ENCODE peak calls at places on chromosome 9, in nine cellular contexts. I is SK-N-SH, H is PC-9, T is mammary epithelial cell, Z is Peyer's patch, E is ovary, F is mesenchymal stem cell, N is SJCRH30, C is pancreas. Q is an unnamed sample. For H3K27me3 and H3K4me1, the result is how much of the 10 kb centered on the place peaks cover.

GRCh38 chr9:5042661-5043178 is 57.6 kb downstream of the JAK2 start:
- DNase-seq in I (peak), T (no peak), E (peak), H (no peak), N (no peak), C (peak), F (no peak), Z (no peak), Q (no peak)

GRCh38 chr9:91047529-91047928 is 245.9 kb downstream of the SYK start:
- DNase-seq in N (no peak), E (no peak), T (peak), H (no peak), F (no peak), I (no peak), C (no peak), Z (no peak), Q (no peak)

GRCh38 chr9:133591116-133591910 is 17.9 kb downstream of the FAM163B start:
- DNase-seq in Z (no peak), C (no peak), N (no peak), I (no peak), E (no peak), H (no peak), F (no peak), T (no peak), Q (no peak)

GRCh38 chr9:111948958-111949357 is 52.3 kb downstream of the UGCG start:
- DNase-seq in N (no peak), H (no peak), T (no peak), C (no peak), F (no peak), Z (no peak), I (no peak), E (no peak), Q (no peak)

GRCh38 chr9:88684046-88684445 is 149.1 kb downstream of the NXNL2 start:
- DNase-seq in E (no peak), I (no peak), F (no peak), T (no peak), Z (no peak), N (no peak), C (no peak), H (no peak), Q (no peak)

GRCh38 chr9:114289571-114290481 is 33.1 kb upstream of the ORM1 start:
- DNase-seq in E (peak), I (no peak), T (no peak), F (no peak), Z (no peak), C (no peak), H (no peak), N (no peak), Q (peak)

GRCh38 chr9:12775373-12775962 is 648 bp downstream of the LURAP1L start:
- DNase-seq in F (peak), I (peak), H (no peak), T (no peak), E (peak), Z (no peak), N (no peak), C (peak), Q (peak)

GRCh38 chr9:126723807-126724172 is 81.0 kb upstream of the ZBTB43 start:
- DNase-seq in T (no peak), I (peak), N (peak), Z (no peak), H (no peak), F (peak), E (no peak), C (no peak), Q (no peak)

GRCh38 chr9:136110082-136111061 is 8.3 kb downstream of the TMEM250 start:
- DNase-seq in F (peak), I (no peak), N (no peak), T (no peak), Z (no peak), C (no peak), E (peak), H (no peak), Q (no peak)

GRCh38 chr9:75265525-75265972 is 177.2 kb downstream of the OSTF1 start:
- DNase-seq in Z (peak), F (peak), I (peak), T (peak), H (peak), E (peak), C (no peak), N (peak), Q (no peak)

GRCh38 chr9:385818-386398 is 171.2 kb downstream of the DOCK8 start:
- DNase-seq in E (peak), N (peak), I (peak), C (no peak), T (peak), Z (no peak), H (peak), F (peak), Q (no peak)

GRCh38 chr9:89448381-89448780 is 49.5 kb downstream of the SEMA4D start:
- DNase-seq in N (no peak), Z (no peak), T (no peak), H (no peak), E (no peak), F (no peak), I (no peak), C (no peak), Q (no peak)

GRCh38 chr9:34651876-34652602 is at the start of gene IL11RA:
- DNase-seq in T (peak), N (peak), Z (peak), H (peak), E (peak), F (peak), C (peak), I (no peak), Q (peak)

GRCh38 chr9:125932012-125932411 is 184.8 kb downstream of the PBX3 start:
- DNase-seq in I (no peak), T (peak), H (peak), E (peak), N (peak), Z (no peak), C (no peak), F (peak), Q (no peak)

GRCh38 chr9:91515074-91515687 is 91.5 kb upstream of the NFIL3 start:
- DNase-seq in N (no peak), T (peak), E (peak), C (no peak), H (no peak), F (peak), Z (no peak), I (no peak), Q (no peak)

GRCh38 chr9:32426278-32426939 is 42.0 kb downstream of the ACO1 start:
- DNase-seq in F (peak), Z (no peak), T (peak), E (peak), H (peak), N (no peak), I (no peak), C (peak), Q (no peak)

GRCh38 chr9:87447547-87448432 is 49.9 kb upstream of the DAPK1 start:
- DNase-seq in I (peak), F (no peak), N (no peak), E (no peak), C (peak), H (no peak), T (no peak), Z (no peak), Q (no peak)

GRCh38 chr9:102273952-102274351 is 535.5 kb upstream of the GRIN3A start:
- DNase-seq in F (no peak), T (no peak), E (no peak), I (no peak), C (no peak), Z (no peak), N (no peak), H (no peak), Q (no peak)

GRCh38 chr9:104107799-104108198 is 13.7 kb downstream of the SMC2 start:
- DNase-seq in N (no peak), I (no peak), F (no peak), H (no peak), T (no peak), Z (no peak), C (no peak), E (no peak), Q (no peak)

GRCh38 chr9:126275386-126276001 is 51.1 kb upstream of the MVB12B start:
- DNase-seq in T (no peak), I (peak), N (peak), H (no peak), C (no peak), F (no peak), E (no peak), Z (no peak), Q (no peak)

GRCh38 chr9:78463750-78464149 is 166.8 kb downstream of the PSAT1 start:
- DNase-seq in F (no peak), H (no peak), Z (no peak), N (no peak), E (no peak), C (no peak), T (no peak), I (no peak), Q (no peak)

GRCh38 chr9:8733096-8733954 is 933.7 kb upstream of the DMAC1 start:
- DNase-seq in T (no peak), E (peak), I (no peak), Z (no peak), N (peak), F (peak), H (no peak), C (no peak), Q (peak)

GRCh38 chr9:133771486-133772482 is 33.6 kb upstream of the SARDH start:
- DNase-seq in E (peak), I (no peak), N (no peak), Z (no peak), C (peak), H (no peak), F (no peak), T (no peak), Q (peak)

GRCh38 chr9:93203713-93204469 is 20.0 kb downstream of the WNK2 start:
- DNase-seq in N (no peak), Z (no peak), C (no peak), T (no peak), F (no peak), H (no peak), E (no peak), I (no peak), Q (no peak)

GRCh38 chr9:91176426-91176825 is 185.3 kb downstream of the AUH start:
- DNase-seq in Z (peak), E (no peak), H (no peak), C (no peak), N (no peak), I (no peak), T (no peak), F (no peak), Q (no peak)

GRCh38 chr9:32344551-32345182 is 39.8 kb upstream of the ACO1 start:
- DNase-seq in F (peak), C (no peak), E (no peak), T (peak), H (no peak), I (no peak), Z (no peak), N (no peak), Q (no peak)

GRCh38 chr9:97744710-97745708 is 47.9 kb upstream of the XPA start:
- DNase-seq in T (no peak), I (peak), H (no peak), C (no peak), E (no peak), N (no peak), F (no peak), Z (no peak), Q (no peak)

GRCh38 chr9:88378317-88378716 is 9.9 kb upstream of the SPIN1 start:
- DNase-seq in N (no peak), I (peak), H (no peak), C (no peak), E (no peak), F (peak), Z (no peak), T (no peak), Q (no peak)

GRCh38 chr9:22457448-22457847 is 10.8 kb downstream of the DMRTA1 start:
- DNase-seq in N (no peak), Z (no peak), I (no peak), T (no peak), H (no peak), F (no peak), C (no peak), E (no peak), Q (no peak)

GRCh38 chr9:109799141-109799540 is 19.1 kb downstream of the PALM2AKAP2 start:
- DNase-seq in H (no peak), I (no peak), E (no peak), T (no peak), Z (no peak), C (no peak), N (no peak), F (no peak), Q (no peak)
- H3K4me3 ChIP-seq in H (no peak), I (peak), E (no peak), T (no peak), Z (no peak), C (no peak), N (no peak), F (no peak), Q (peak)

GRCh38 chr9:132434875-132435274 is 24.9 kb downstream of the CFAP77 start:
- DNase-seq in F (no peak), I (no peak), E (no peak), T (no peak), N (no peak), Z (no peak), C (no peak), H (no peak), Q (no peak)

GRCh38 chr9:132440769-132441168 is 30.8 kb downstream of the CFAP77 start:
- DNase-seq in H (no peak), C (no peak), F (no peak), I (no peak), T (no peak), N (no peak), Z (no peak), E (no peak), Q (no peak)

GRCh38 chr9:132443951-132444615 is 34.1 kb downstream of the CFAP77 start:
- DNase-seq in E (no peak), Z (no peak), T (peak), F (no peak), C (no peak), N (no peak), I (peak), H (no peak), Q (no peak)

DNA sequence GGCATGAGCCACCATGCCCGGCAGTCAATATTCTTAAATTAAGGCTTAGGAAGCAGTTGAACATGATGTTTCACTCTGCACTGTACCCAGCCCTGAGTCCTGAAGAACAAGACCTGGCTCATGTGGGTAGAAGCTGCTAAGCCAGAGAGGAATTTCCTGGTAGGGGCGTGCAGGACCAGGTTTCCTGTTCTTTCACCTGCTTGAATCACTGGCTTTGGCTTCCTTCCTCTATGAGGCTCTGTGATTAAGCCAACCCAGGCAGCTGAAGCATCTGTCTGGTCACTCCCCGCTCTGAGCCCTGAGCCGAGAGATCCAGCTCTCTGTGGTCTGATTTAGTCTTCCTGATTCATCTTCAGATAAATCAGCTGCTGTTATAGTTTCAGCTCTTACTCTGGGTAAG is 29.1 kb downstream of the CFAP77 start:
- DNase-seq in F (no peak), Z (no peak), C (no peak), E (no peak), N (no peak), T (peak), I (no peak), H (no peak), Q (no peak)
- H3K27me3 ChIP-seq in F (under half), Z (under half), C (under half), E (under half), N (under half), T (under half), I (under half), H (half or more), Q (half or more)

GRCh38 chr9:129464972-129465833 is 155.7 kb downstream of the C9orf50 start:
- DNase-seq in I (no peak), T (peak), E (peak), Z (no peak), F (peak), H (no peak), C (no peak), N (peak), Q (peak)

GRCh38 chr9:129459550-129460322 is 161.2 kb downstream of the C9orf50 start:
- DNase-seq in Z (no peak), E (no peak), C (no peak), T (no peak), I (no peak), H (no peak), F (no peak), N (no peak), Q (no peak)

GRCh38 chr9:129463477-129463876 is 157.4 kb downstream of the C9orf50 start:
- DNase-seq in H (no peak), N (no peak), C (no peak), Z (no peak), T (no peak), I (no peak), F (no peak), E (no peak), Q (no peak)

GRCh38 chr9:129460323-129461261 is 160.3 kb downstream of the C9orf50 start:
- DNase-seq in H (peak), C (peak), E (peak), Z (peak), I (peak), N (peak), F (peak), T (peak), Q (peak)

DNA sequence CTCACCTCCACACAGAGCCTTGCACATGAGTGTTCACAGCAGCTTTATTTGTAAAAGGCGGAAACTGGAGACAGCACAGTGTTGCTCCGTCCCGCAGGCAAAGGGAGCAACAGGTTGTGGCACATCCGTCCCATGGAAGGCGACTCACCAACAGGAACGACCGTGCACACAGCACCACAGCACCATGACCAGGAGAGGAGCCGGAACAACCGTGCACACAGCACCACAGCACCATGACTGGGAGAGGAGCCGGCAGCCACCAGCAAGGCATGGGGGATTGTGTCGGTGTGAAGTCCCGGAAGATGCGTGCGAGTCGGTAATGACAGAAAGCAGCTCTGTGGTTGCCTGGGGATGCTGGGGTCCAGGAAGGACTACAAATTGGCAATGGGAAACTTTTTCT is 158.5 kb downstream of the C9orf50 start:
- DNase-seq in T (no peak), C (no peak), E (no peak), I (no peak), Z (no peak), F (no peak), H (no peak), N (no peak), Q (no peak)
- H3K4me1 ChIP-seq in T (under half), C (under half), E (under half), I (under half), Z (under half), F (half or more), H (half or more), N (half or more), Q (under half)

GRCh38 chr9:36400332-36401178 is 486 bp upstream of the RNF38 start:
- DNase-seq in E (peak), T (peak), C (peak), H (peak), Z (peak), I (peak), N (peak), F (peak), Q (peak)

GRCh38 chr9:36401179-36401740 is 1.2 kb upstream of the RNF38 start:
- DNase-seq in C (no peak), Z (no peak), T (no peak), I (peak), H (no peak), E (peak), N (no peak), F (peak), Q (no peak)

GRCh38 chr9:36399980-36400331 is at the start of gene RNF38:
- DNase-seq in T (no peak), I (no peak), Z (no peak), N (no peak), E (no peak), C (no peak), F (no peak), H (no peak), Q (no peak)

GRCh38 chr9:36396985-36397384 is 3.1 kb downstream of the RNF38 start:
- DNase-seq in E (no peak), F (peak), C (no peak), T (peak), Z (no peak), N (no peak), H (no peak), I (no peak), Q (no peak)

DNA sequence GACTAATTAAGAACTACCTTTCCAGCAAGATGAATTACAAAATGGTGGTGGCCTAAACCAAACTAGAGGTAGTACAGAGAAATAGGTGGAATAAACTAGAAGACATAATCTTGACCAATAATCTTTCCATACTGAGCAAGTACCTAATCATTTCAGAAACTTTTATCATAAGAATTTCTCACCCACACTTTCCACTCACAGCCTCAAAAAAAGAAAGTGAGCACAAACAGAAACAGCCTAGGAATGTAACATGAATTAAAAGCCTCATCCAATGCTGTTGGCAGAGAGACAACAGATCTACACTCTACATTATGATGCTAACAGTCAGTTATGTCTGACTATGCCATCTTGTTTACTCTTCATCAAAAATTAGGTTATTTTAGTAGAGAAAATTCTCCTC is 1.3 kb downstream of the RNF38 start:
- DNase-seq in C (no peak), N (no peak), I (no peak), H (no peak), Z (no peak), F (peak), E (no peak), T (peak), Q (no peak)
- H3K4me3 ChIP-seq in C (no peak), N (no peak), I (peak), H (peak), Z (peak), F (no peak), E (no peak), T (peak), Q (no peak)

DNA sequence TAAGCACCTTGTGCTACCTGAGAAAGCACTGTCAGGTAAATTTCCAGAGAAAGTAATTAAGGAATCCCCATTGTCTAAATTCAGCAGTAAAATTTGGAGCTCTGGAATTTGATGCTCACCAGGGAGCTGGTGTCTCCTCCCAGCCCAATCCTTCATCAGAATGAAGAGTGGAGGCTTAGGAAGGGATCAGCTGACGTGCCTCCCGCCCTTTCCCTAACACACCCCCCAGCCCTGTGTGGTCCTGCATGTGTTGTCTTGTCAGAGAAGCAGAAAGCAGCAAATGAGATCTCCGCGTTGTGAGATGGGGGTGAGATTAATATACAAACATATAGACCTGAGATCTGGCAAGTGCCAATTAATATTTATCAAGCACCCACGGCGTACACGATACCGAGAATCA is 26.9 kb upstream of the BARHL1 start:
- DNase-seq in F (no peak), Z (no peak), T (no peak), N (no peak), H (no peak), E (no peak), C (no peak), I (no peak), Q (no peak)
- H3K27me3 ChIP-seq in F (under half), Z (under half), T (under half), N (under half), H (half or more), E (under half), C (under half), I (under half), Q (under half)

Q was measured in tibial artery.